ENCODE peak calls at places on chromosomes 16 and 17, in seven cellular contexts. F, X, S, Q, T, J and M are unnamed samples. For H3K9me3, the result is how much of the 10 kb centered on the place peaks cover.

GRCh38 chr16:17302620-17303019 is 168.1 kb downstream of the XYLT1 start:
- DNase-seq in F (no peak), S (no peak), X (no peak), Q (no peak), J (no peak), T (no peak), M (no peak)

GRCh38 chr17:17062356-17062755 is 20.1 kb downstream of the MPRIP start:
- DNase-seq in J (peak), T (no peak), Q (no peak), X (no peak), F (no peak), S (peak), M (no peak)

GRCh38 chr16:48057085-48057484 is 98.7 kb downstream of the ABCC12 start:
- DNase-seq in S (no peak), J (no peak), X (no peak), F (no peak), T (no peak), Q (no peak), M (no peak)

GRCh38 chr17:31549121-31549524 is 157.6 kb downstream of the RAB11FIP4 start:
- DNase-seq in X (no peak), J (no peak), T (no peak), Q (no peak), S (no peak), F (no peak), M (no peak)

GRCh38 chr16:57701759-57702371 is 7.3 kb downstream of the DRC7 start:
- DNase-seq in Q (no peak), J (no peak), S (no peak), F (no peak), X (no peak), T (no peak), M (no peak)

GRCh38 chr16:24332178-24332577 is 76.0 kb downstream of the CACNG3 start:
- DNase-seq in Q (no peak), S (no peak), J (no peak), F (no peak), T (no peak), X (no peak), M (no peak)

GRCh38 chr16:65061935-65062334 is 59.9 kb downstream of the CDH11 start:
- DNase-seq in Q (no peak), X (no peak), T (no peak), S (no peak), F (no peak), J (no peak), M (no peak)

GRCh38 chr17:36188891-36189306 is 7.7 kb downstream of the CCL3L1 start:
- DNase-seq in S (no peak), Q (no peak), J (peak), F (peak), X (no peak), T (no peak), M (no peak)

GRCh38 chr17:19747829-19748806 is at the start of gene ALDH3A1:
- DNase-seq in S (no peak), T (peak), J (no peak), F (peak), Q (no peak), X (peak), M (no peak)

GRCh38 chr17:42751628-42752027 is 6.8 kb upstream of the EZH1 start:
- DNase-seq in J (no peak), T (no peak), X (no peak), S (no peak), Q (no peak), F (no peak), M (no peak)

GRCh38 chr17:55717898-55718735 is 4.5 kb downstream of the TMEM100 start:
- DNase-seq in Q (no peak), X (peak), J (peak), T (peak), S (peak), F (peak), M (no peak)

GRCh38 chr16:67842509-67843342 is 606 bp downstream of the THAP11 start:
- DNase-seq in F (peak), Q (no peak), T (peak), X (peak), J (peak), S (peak), M (no peak)

GRCh38 chr16:78994135-78994534 is 606.4 kb downstream of the MAF start:
- DNase-seq in T (no peak), Q (no peak), S (no peak), X (no peak), F (no peak), J (no peak), M (no peak)

GRCh38 chr16:78990309-78990701 is 610.2 kb downstream of the MAF start:
- DNase-seq in X (no peak), S (no peak), F (no peak), Q (no peak), T (no peak), J (no peak), M (no peak)

GRCh38 chr16:78993342-78993741 is 607.2 kb downstream of the MAF start:
- DNase-seq in Q (no peak), S (no peak), J (no peak), F (no peak), T (no peak), X (no peak), M (no peak)

GRCh38 chr16:78995441-78995840 is 605.1 kb downstream of the MAF start:
- DNase-seq in Q (no peak), X (no peak), S (no peak), J (no peak), F (no peak), T (no peak), M (no peak)

DNA sequence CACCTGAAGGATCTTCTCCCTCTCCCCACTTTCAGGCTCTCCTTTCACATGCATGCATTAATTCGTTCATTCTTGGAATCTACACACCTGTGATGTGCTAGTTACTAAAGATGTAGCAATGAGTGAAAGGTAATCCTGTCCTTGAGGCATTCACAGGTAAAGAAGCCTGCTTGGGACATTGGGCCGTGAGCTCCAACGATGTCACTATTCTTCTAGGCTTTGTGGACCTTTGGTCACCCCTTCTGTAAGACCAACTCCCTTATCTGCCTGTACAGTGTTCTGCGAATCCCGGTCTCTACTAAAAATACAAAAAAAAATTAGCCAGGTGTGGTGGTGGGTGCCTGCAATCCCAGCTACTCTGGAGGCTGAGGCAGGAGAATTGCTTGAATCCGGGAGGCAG is 608.5 kb downstream of the MAF start:
- DNase-seq in T (no peak), Q (no peak), F (no peak), X (no peak), J (no peak), S (no peak), M (no peak)
- H3K9me3 ChIP-seq in T (under half), Q (under half), F (under half), X (under half), J (under half), S (under half), M (under half)

GRCh38 chr17:34472363-34472762 is 107.0 kb upstream of the TMEM132E start:
- DNase-seq in Q (no peak), F (no peak), X (no peak), T (no peak), S (no peak), J (no peak), M (no peak)

GRCh38 chr17:34478244-34478643 is 101.1 kb upstream of the TMEM132E start:
- DNase-seq in S (no peak), F (no peak), Q (no peak), T (no peak), J (no peak), X (no peak), M (no peak)

GRCh38 chr17:34474706-34475105 is 104.7 kb upstream of the TMEM132E start:
- DNase-seq in J (no peak), X (no peak), S (peak), Q (no peak), T (no peak), F (no peak), M (no peak)
- TF ChIP-seq POLR2AphosphoS5 in J (no peak), X (no peak), S (no peak), Q (no peak), T (no peak), F (no peak), M (no peak)

DNA sequence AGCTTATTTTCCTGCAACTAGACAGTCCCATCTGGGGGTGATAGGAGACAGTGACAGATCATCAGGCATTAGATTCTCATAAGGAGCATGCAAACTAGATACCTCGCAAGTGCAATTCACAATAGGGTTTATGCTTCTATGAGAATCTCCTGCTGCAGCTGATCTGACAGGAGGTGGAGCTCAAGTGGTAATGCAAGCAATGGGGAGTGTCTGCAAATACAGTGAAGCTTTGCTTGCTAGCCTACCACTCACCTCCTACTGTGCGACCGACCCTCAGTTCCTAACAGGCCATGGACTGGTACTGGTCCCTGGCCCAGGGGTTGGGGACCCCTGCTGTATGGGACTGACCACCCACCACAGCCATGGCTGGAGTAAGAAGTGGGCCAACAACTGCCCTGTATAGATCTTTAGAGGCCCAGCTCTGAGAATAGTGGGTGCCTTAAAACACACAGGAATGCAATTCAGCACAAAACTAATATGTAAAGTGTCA is 26.0 kb upstream of the IRX3 start:
- DNase-seq in S (peak), X (no peak), T (no peak), F (no peak), Q (no peak), J (no peak), M (no peak)
- H3K4me3 ChIP-seq in S (no peak), X (no peak), T (no peak), F (no peak), Q (no peak), J (no peak), M (no peak)

GRCh38 chr17:18139949-18140348 is 31.4 kb downstream of the MYO15A start:
- DNase-seq in F (no peak), S (no peak), T (no peak), J (no peak), X (no peak), Q (no peak), M (no peak)
- H3K9me3 ChIP-seq in F (under half), S (under half), T (under half), J (under half), X (under half), Q (under half), M (under half)

GRCh38 chr17:15966183-15966878 is 21.4 kb downstream of the ADORA2B start:
- DNase-seq in J (peak), X (peak), Q (no peak), F (peak), S (peak), T (peak), M (no peak)
- TF ChIP-seq POLR2AphosphoS5 in J (no peak), X (no peak), Q (no peak), F (no peak), S (no peak), T (peak), M (no peak)

GRCh38 chr16:3347586-3347985 is 8.1 kb upstream of the OR2C1 start:
- DNase-seq in S (no peak), T (no peak), X (no peak), F (no peak), Q (no peak), J (no peak), M (no peak)

GRCh38 chr16:3348547-3349167 is 7.0 kb upstream of the OR2C1 start:
- DNase-seq in T (no peak), F (no peak), S (no peak), J (no peak), Q (no peak), X (no peak), M (no peak)

GRCh38 chr16:3346041-3346440 is 9.6 kb upstream of the OR2C1 start:
- DNase-seq in Q (no peak), X (no peak), S (no peak), F (no peak), T (no peak), J (no peak), M (no peak)

DNA sequence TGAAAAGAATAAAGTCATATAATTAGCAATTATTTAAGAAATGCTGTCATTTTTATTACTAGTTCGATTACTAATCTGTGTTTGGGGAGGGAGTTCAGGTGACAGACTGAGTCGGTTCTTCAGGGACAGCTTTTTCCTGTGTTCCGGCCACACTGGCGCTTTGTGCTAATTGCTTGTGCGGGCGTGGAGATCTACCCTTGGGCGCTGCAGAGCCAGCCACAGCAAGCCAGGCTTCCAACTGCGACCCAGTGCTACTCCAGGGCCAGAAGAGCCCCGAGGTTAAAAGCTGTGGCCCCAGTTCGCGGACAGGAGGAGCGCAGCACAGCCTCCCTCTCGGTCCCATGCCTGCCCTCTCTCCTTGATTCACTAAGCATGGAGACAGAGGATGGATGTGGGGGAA is 6.5 kb upstream of the OR2C1 start:
- DNase-seq in T (no peak), X (no peak), S (no peak), J (no peak), Q (no peak), F (no peak), M (no peak)
- H3K4me3 ChIP-seq in T (no peak), X (no peak), S (no peak), J (no peak), Q (no peak), F (no peak), M (no peak)

GRCh38 chr17:33371377-33371776 is 78.3 kb upstream of the ASIC2 start:
- DNase-seq in F (no peak), J (no peak), S (no peak), T (no peak), Q (no peak), X (no peak), M (no peak)
- H3K9me3 ChIP-seq in F (under half), J (under half), S (under half), T (under half), Q (under half), X (under half), M (under half)

GRCh38 chr16:87602005-87602790 is at the start of gene JPH3:
- DNase-seq in S (no peak), X (no peak), Q (no peak), T (no peak), F (no peak), J (no peak), M (no peak)
- TF ChIP-seq POLR2AphosphoS5 in S (no peak), X (no peak), Q (no peak), T (no peak), F (no peak), J (no peak), M (no peak)

GRCh38 chr17:81567191-81567590 is 15.0 kb upstream of the FAAP100 start:
- DNase-seq in T (no peak), S (no peak), J (no peak), X (no peak), F (no peak), Q (no peak), M (no peak)
- H3K4me3 ChIP-seq in T (peak), S (no peak), J (no peak), X (no peak), F (peak), Q (peak), M (peak)